ENCODE peak calls at places on chromosome 1, in four cellular contexts. J is activated CD4-positive, alpha-beta T cell treated with anti-CD3 and anti-CD28 coated beads, Interleukin-2, amount 50 U/mL, for 1 hour; B is HS-27A; G is nucleus accumbens. P is an unnamed sample.

GRCh38 chr1:213136190-213136917 is 85.3 kb downstream of the RPS6KC1 start:
- DNase-seq in J (no peak), B (no peak), G (no peak), P (no peak)

GRCh38 chr1:226569879-226570547 is 21.4 kb downstream of the STUM start:
- DNase-seq in J (peak; percentile 7), B (no peak), G (peak; percentile 45), P (no peak)

GRCh38 chr1:200706109-200706720 is 32.5 kb upstream of the CAMSAP2 start:
- DNase-seq in B (no peak), G (no peak), J (no peak), P (no peak)

GRCh38 chr1:180586671-180587155 is 27.9 kb downstream of the OVAAL start:
- DNase-seq in J (no peak), G (no peak), B (no peak), P (no peak)

GRCh38 chr1:246875041-246876026 is 56.4 kb downstream of the AHCTF1 start:
- DNase-seq in J (no peak), G (no peak), B (peak; percentile 41), P (peak; percentile 62)

GRCh38 chr1:218592688-218593087 is 247.6 kb downstream of the TGFB2 start:
- DNase-seq in J (no peak), G (no peak), B (peak; percentile 74), P (no peak)

GRCh38 chr1:9592510-9593075 is 3.9 kb downstream of the TMEM201 start:
- DNase-seq in J (no peak), B (no peak), G (no peak), P (no peak)

GRCh38 chr1:166283600-166283999 is 116.8 kb upstream of the FAM78B start:
- DNase-seq in J (no peak), B (no peak), G (no peak), P (no peak)

GRCh38 chr1:33443705-33444180 is 12.8 kb upstream of the PHC2 start:
- DNase-seq in G (no peak), B (no peak), J (no peak), P (no peak)

GRCh38 chr1:95393434-95393833 is 159.4 kb downstream of the RWDD3 start:
- DNase-seq in J (no peak), B (no peak), G (no peak), P (no peak)

GRCh38 chr1:203186446-203187305 is at the start of gene CHI3L1:
- DNase-seq in J (no peak), G (peak; percentile 70), B (no peak), P (no peak)

GRCh38 chr1:71170925-71171324 is 90.1 kb upstream of the ZRANB2 start:
- DNase-seq in B (no peak), J (no peak), G (no peak), P (no peak)

GRCh38 chr1:83098791-83099190 is 900.1 kb downstream of the TTLL7 start:
- DNase-seq in B (no peak), J (no peak), G (no peak), P (no peak)

GRCh38 chr1:20962576-20963258 is 175.6 kb upstream of the HP1BP3 start:
- DNase-seq in G (no peak), J (no peak), B (no peak), P (no peak)

GRCh38 chr1:110765640-110766335 is 91.0 kb upstream of the KCNA3 start:
- DNase-seq in J (peak; percentile 44), G (peak; percentile 33), B (no peak), P (peak; percentile 4)

GRCh38 chr1:117060441-117061317 is 553 bp downstream of the TTF2 start:
- DNase-seq in G (no peak), J (peak; percentile 19), B (no peak), P (peak; percentile 42)

GRCh38 chr1:152970495-152970894 is at the start of gene SPRR4:
- DNase-seq in G (no peak), B (no peak), J (no peak), P (no peak)

GRCh38 chr1:71046891-71047634 is 553 bp downstream of the PTGER3 start:
- DNase-seq in J (no peak), G (no peak), B (no peak), P (peak; percentile 37)

GRCh38 chr1:30054126-30054525 is 669.3 kb downstream of the MATN1 start:
- DNase-seq in J (no peak), G (no peak), B (no peak), P (no peak)

GRCh38 chr1:10511494-10511885 is 36.7 kb downstream of the PEX14 start:
- DNase-seq in J (no peak), B (no peak), G (no peak), P (no peak)

GRCh38 chr1:205301842-205302588 is 19.5 kb downstream of the NUAK2 start:
- DNase-seq in B (no peak), J (no peak), G (no peak), P (no peak)

GRCh38 chr1:209398330-209398991 is 185.1 kb upstream of the CAMK1G start:
- DNase-seq in G (no peak), J (no peak), B (no peak), P (peak; percentile 60)

GRCh38 chr1:155206891-155207577 is 663 bp downstream of the THBS3 start:
- DNase-seq in G (peak; percentile 75), J (peak; percentile 95), B (no peak), P (peak; percentile 87)

GRCh38 chr1:223038288-223039006 is 104.6 kb downstream of the TLR5 start:
- DNase-seq in J (no peak), B (no peak), G (no peak), P (no peak)

GRCh38 chr1:154422521-154422920 is 17.4 kb downstream of the IL6R start:
- DNase-seq in B (no peak), J (no peak), G (no peak), P (no peak)

GRCh38 chr1:54581621-54582035 is 33.6 kb downstream of the ACOT11 start:
- DNase-seq in J (no peak), G (peak; percentile 89), B (peak; percentile 24), P (no peak)

GRCh38 chr1:203045821-203046594 is 19.7 kb downstream of the PPFIA4 start:
- DNase-seq in J (no peak), B (no peak), G (peak; percentile 50), P (no peak)

GRCh38 chr1:154221815-154222081 is 993 bp downstream of the UBAP2L start:
- DNase-seq in G (no peak), J (no peak), B (peak; percentile 23), P (no peak)

GRCh38 chr1:116760996-116761665 is 6.9 kb downstream of the CD2 start:
- DNase-seq in J (no peak), B (no peak), G (no peak), P (no peak)

GRCh38 chr1:173749137-173749536 is 34.4 kb downstream of the KLHL20 start:
- DNase-seq in G (no peak), J (no peak), B (no peak), P (no peak)

GRCh38 chr1:158810311-158810710 is 20.8 kb upstream of the MNDA start:
- DNase-seq in G (no peak), B (no peak), J (no peak), P (no peak)

GRCh38 chr1:2520806-2521205 is 5.6 kb downstream of the PANK4 start:
- DNase-seq in B (no peak), G (no peak), J (no peak), P (no peak)

GRCh38 chr1:83418558-83418957 is 580.4 kb downstream of the TTLL7 start:
- DNase-seq in G (no peak), B (no peak), J (no peak), P (no peak)

GRCh38 chr1:180633092-180634045 is 1.5 kb downstream of the XPR1 start:
- DNase-seq in J (no peak), B (no peak), G (no peak), P (no peak)

GRCh38 chr1:107896946-107897345 is 68.0 kb downstream of the VAV3 start:
- DNase-seq in B (no peak), J (no peak), G (no peak), P (no peak)

GRCh38 chr1:39497570-39497969 is 6.1 kb downstream of the BMP8A start:
- DNase-seq in B (no peak), G (no peak), J (no peak), P (no peak)

GRCh38 chr1:12448746-12449177 is 169.2 kb downstream of the DHRS3 start:
- DNase-seq in G (no peak), B (no peak), J (no peak), P (no peak)

P was measured in SJSA1.